ENCODE peak calls at places on chromosome 16, in ten cellular contexts. N is CD4-positive, alpha-beta T cell; P is IMR-90; S is A549; X is upper lobe of right lung; B is AG09319; F is uterus; C is B cell; L is cardiac fibroblast; A is HFFc6. Q is an unnamed sample.
A peak's percentile ranks its signal among the peaks of the same experiment; 100 is the strongest.

GRCh38 chr16:27305342-27305741 is 8.4 kb upstream of the IL4R start:
- DNase-seq in N (no peak), P (no peak), S (no peak), X (no peak), B (no peak), F (no peak), C (no peak), L (no peak), A (no peak), Q (no peak)

GRCh38 chr16:4537376-4538066 is 1.1 kb downstream of the CDIP1 start:
- DNase-seq in N (no peak), P (no peak), S (no peak), X (no peak), B (no peak), F (no peak), C (no peak), L (no peak), A (no peak), Q (no peak)

GRCh38 chr16:86609115-86609514 is 30.8 kb downstream of the FOXL1 start:
- DNase-seq in N (no peak), P (peak; percentile 94), S (peak; percentile 30), X (no peak), B (peak; percentile 79), F (no peak), C (no peak), L (peak; percentile 89), A (peak; percentile 96), Q (no peak)

GRCh38 chr16:84851192-84852127 is 31.7 kb downstream of the CRISPLD2 start:
- DNase-seq in N (no peak), P (peak; percentile 98), S (peak; percentile 91), X (no peak), B (peak; percentile 70), F (no peak), C (no peak), L (peak; percentile 95), A (peak; percentile 95), Q (no peak)

GRCh38 chr16:88941051-88941932 is 35.7 kb downstream of the CBFA2T3 start:
- DNase-seq in N (no peak), P (no peak), S (no peak), X (no peak), B (no peak), F (no peak), C (peak; percentile 93), L (no peak), A (no peak), Q (peak; percentile 64)

GRCh38 chr16:80519189-80519588 is 21.6 kb upstream of the DYNLRB2 start:
- DNase-seq in N (no peak), P (no peak), S (no peak), X (no peak), B (no peak), F (no peak), C (no peak), L (no peak), A (no peak), Q (no peak)

GRCh38 chr16:4500283-4500682 is 24.1 kb downstream of the HMOX2 start:
- DNase-seq in N (no peak), P (peak; percentile 88), S (peak; percentile 33), X (no peak), B (no peak), F (no peak), C (no peak), L (peak; percentile 87), A (peak; percentile 87), Q (no peak)

GRCh38 chr16:76946879-76947278 is 244.1 kb upstream of the MON1B start:
- DNase-seq in N (no peak), P (peak; percentile 79), S (peak; percentile 92), X (no peak), B (peak; percentile 69), F (no peak), C (no peak), L (peak; percentile 86), A (peak; percentile 1), Q (no peak)

GRCh38 chr16:75267631-75268264 is 16.3 kb upstream of the BCAR1 start:
- DNase-seq in N (no peak), P (peak; percentile 53), S (peak; percentile 75), X (peak; percentile 82), B (no peak), F (no peak), C (peak; percentile 43), L (peak; percentile 51), A (peak; percentile 64), Q (no peak)

GRCh38 chr16:73192227-73192894 is 144.4 kb upstream of the ZFHX3 start:
- DNase-seq in N (no peak), P (no peak), S (no peak), X (no peak), B (no peak), F (no peak), C (no peak), L (no peak), A (peak; percentile 69), Q (no peak)

GRCh38 chr16:51762081-51762995 is 611.3 kb upstream of the SALL1 start:
- DNase-seq in N (no peak), P (peak; percentile 70), S (peak; percentile 70), X (peak; percentile 85), B (peak; percentile 44), F (peak; percentile 79), C (peak; percentile 14), L (peak; percentile 75), A (peak; percentile 60), Q (peak; percentile 68)

GRCh38 chr16:29736764-29737163 is 9.0 kb downstream of the C16orf54 start:
- DNase-seq in N (no peak), P (no peak), S (no peak), X (no peak), B (no peak), F (no peak), C (no peak), L (no peak), A (no peak), Q (no peak)

GRCh38 chr16:29737713-29738112 is 8.1 kb downstream of the C16orf54 start:
- DNase-seq in N (no peak), P (no peak), S (no peak), X (peak; percentile 8), B (no peak), F (no peak), C (no peak), L (no peak), A (no peak), Q (no peak)

GRCh38 chr16:29734826-29735225 is 11.0 kb downstream of the C16orf54 start:
- DNase-seq in N (no peak), P (peak; percentile 6), S (no peak), X (no peak), B (no peak), F (no peak), C (no peak), L (peak; percentile 2), A (peak; percentile 22), Q (no peak)

GRCh38 chr16:29738514-29738913 is 7.3 kb downstream of the C16orf54 start:
- DNase-seq in N (peak; percentile 44), P (no peak), S (no peak), X (no peak), B (no peak), F (no peak), C (peak; percentile 69), L (no peak), A (no peak), Q (peak; percentile 38)

DNA sequence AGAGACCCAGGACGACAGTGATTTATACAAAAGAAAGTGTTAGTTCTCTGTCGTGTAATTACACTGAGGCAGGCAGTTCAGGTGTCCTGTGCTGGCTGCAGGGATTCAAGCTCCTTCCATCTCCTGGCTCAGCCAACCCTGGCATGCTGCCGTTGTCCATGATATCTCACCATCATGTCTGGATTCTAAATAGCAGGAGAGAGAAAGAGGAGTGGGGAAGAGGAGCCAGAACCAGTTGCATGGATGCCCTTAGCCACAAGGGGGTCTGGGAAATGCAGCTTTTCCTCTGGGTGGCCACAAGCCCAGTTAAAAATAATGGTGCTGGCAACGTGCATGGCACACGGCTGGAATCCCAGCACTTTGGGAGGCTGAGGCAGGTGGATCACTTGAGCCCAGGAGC is 9.7 kb downstream of the C16orf54 start:
- DNase-seq in N (no peak), P (no peak), S (peak; percentile 16), X (peak; percentile 18), B (no peak), F (no peak), C (no peak), L (no peak), A (no peak), Q (no peak)
- TF ChIP-seq CTCF in N (no peak), P (peak; percentile 6), S (no peak), X (no peak), B (no peak), F (no peak), C (no peak), L (no peak), A (peak; percentile 15), Q (no peak)

GRCh38 chr16:83116274-83116892 is 489.6 kb downstream of the CDH13 start:
- DNase-seq in N (no peak), P (no peak), S (no peak), X (no peak), B (no peak), F (no peak), C (no peak), L (peak; percentile 30), A (no peak), Q (no peak)

GRCh38 chr16:83113811-83114210 is 487.0 kb downstream of the CDH13 start:
- DNase-seq in N (no peak), P (peak; percentile 68), S (no peak), X (no peak), B (no peak), F (no peak), C (no peak), L (no peak), A (no peak), Q (no peak)

GRCh38 chr16:83115491-83116232 is 488.9 kb downstream of the CDH13 start:
- DNase-seq in N (no peak), P (no peak), S (no peak), X (no peak), B (no peak), F (no peak), C (no peak), L (no peak), A (no peak), Q (no peak)

GRCh38 chr16:83110221-83110768 is 483.5 kb downstream of the CDH13 start:
- DNase-seq in N (no peak), P (no peak), S (no peak), X (no peak), B (no peak), F (no peak), C (no peak), L (no peak), A (no peak), Q (no peak)

GRCh38 chr16:83113317-83113716 is 486.5 kb downstream of the CDH13 start:
- DNase-seq in N (no peak), P (peak; percentile 31), S (peak; percentile 19), X (no peak), B (no peak), F (no peak), C (no peak), L (peak; percentile 49), A (peak; percentile 18), Q (peak; percentile 49)
- TF ChIP-seq CTCF in N (no peak), P (peak; percentile 53), S (peak; percentile 7), X (peak; percentile 39), B (peak; percentile 60), F (no peak), C (no peak), L (peak; percentile 66), A (peak; percentile 77), Q (peak; percentile 69)

GRCh38 chr16:57519796-57520360 is 16.5 kb downstream of the CCDC102A start:
- DNase-seq in N (peak; percentile 75), P (peak; percentile 52), S (peak; percentile 68), X (peak; percentile 89), B (peak; percentile 16), F (peak; percentile 80), C (peak; percentile 92), L (peak; percentile 71), A (peak; percentile 45), Q (peak; percentile 83)
- TF ChIP-seq CTCF in N (peak; percentile 98), P (peak; percentile 90), S (peak; percentile 98), X (peak; percentile 98), B (no peak), F (peak; percentile 93), C (peak; percentile 98), L (peak; percentile 99), A (peak; percentile 98), Q (peak; percentile 98)

GRCh38 chr16:15457958-15458357 is 23.6 kb downstream of the BMERB1 start:
- DNase-seq in N (no peak), P (no peak), S (no peak), X (no peak), B (no peak), F (no peak), C (no peak), L (no peak), A (no peak), Q (no peak)
- TF ChIP-seq CTCF in N (no peak), P (no peak), S (no peak), X (no peak), B (no peak), F (no peak), C (no peak), L (no peak), A (no peak), Q (no peak)

Q was measured in DND-41.